ENCODE peak calls at places on chromosomes 11 and 22, in four cellular contexts. A, C, R and K are unnamed samples.

GRCh38 chr22:19422440-19423301 is 8.9 kb downstream of the HIRA start:
- DNase-seq in A (no peak), C (no peak), R (no peak), K (no peak)

GRCh38 chr11:122696662-122697061 is 41.1 kb downstream of the UBASH3B start:
- DNase-seq in A (no peak), C (no peak), R (no peak), K (no peak)

GRCh38 chr11:60835472-60835871 is 6.4 kb upstream of the CCDC86 start:
- DNase-seq in A (no peak), C (no peak), R (no peak), K (no peak)

GRCh38 chr22:48263431-48263765 is 1500.9 kb downstream of the TBC1D22A start:
- DNase-seq in A (no peak), C (no peak), R (no peak), K (no peak)

GRCh38 chr11:126115253-126115540 is 52.5 kb upstream of the CDON start:
- DNase-seq in A (no peak), C (peak; percentile 27), R (peak; percentile 47), K (no peak)

GRCh38 chr11:12724301-12725046 is 50.3 kb downstream of the TEAD1 start:
- DNase-seq in A (peak; percentile 84), C (peak; percentile 66), R (peak; percentile 94), K (peak; percentile 85)

GRCh38 chr11:27319065-27319464 is 44.0 kb downstream of the CCDC34 start:
- DNase-seq in A (no peak), C (no peak), R (no peak), K (no peak)

GRCh38 chr11:4607782-4608666 is at the start of gene TRIM68:
- DNase-seq in A (peak; percentile 95), C (peak; percentile 92), R (peak; percentile 97), K (peak; percentile 92)

GRCh38 chr22:30868663-30869385 is 99.8 kb downstream of the MORC2 start:
- DNase-seq in A (no peak), C (no peak), R (no peak), K (peak; percentile 35)

GRCh38 chr22:44661070-44661469 is 40.9 kb upstream of the PRR5 start:
- DNase-seq in A (peak; percentile 70), C (no peak), R (no peak), K (no peak)

GRCh38 chr22:19307872-19308271 is 16.4 kb upstream of the CLTCL1 start:
- DNase-seq in A (no peak), C (no peak), R (no peak), K (no peak)

GRCh38 chr11:65426839-65427690 is 4.5 kb downstream of the NEAT1 start:
- DNase-seq in A (no peak), C (no peak), R (peak; percentile 70), K (no peak)

GRCh38 chr11:25094085-25094802 is 597.4 kb downstream of the LUZP2 start:
- DNase-seq in A (no peak), C (no peak), R (no peak), K (no peak)

GRCh38 chr11:118928108-118928869 is 2.6 kb upstream of the BCL9L start:
- DNase-seq in A (peak; percentile 94), C (peak; percentile 87), R (peak; percentile 97), K (peak; percentile 95)

GRCh38 chr11:20913113-20913512 is 243.7 kb downstream of the NELL1 start:
- DNase-seq in A (no peak), C (no peak), R (no peak), K (no peak)

GRCh38 chr11:69642913-69643632 is 2.1 kb downstream of the CCND1 start:
- DNase-seq in A (peak; percentile 77), C (peak; percentile 57), R (peak; percentile 79), K (peak; percentile 90)

GRCh38 chr11:70845761-70846160 is 406.6 kb downstream of the SHANK2 start:
- DNase-seq in A (no peak), C (no peak), R (no peak), K (no peak)

GRCh38 chr11:92846542-92847125 is 122.8 kb upstream of the MTNR1B start:
- DNase-seq in A (no peak), C (no peak), R (peak; percentile 28), K (no peak)

GRCh38 chr11:67409261-67409666 is 5.4 kb downstream of the TBC1D10C start:
- DNase-seq in A (no peak), C (no peak), R (no peak), K (no peak)

GRCh38 chr11:17788084-17788483 is 53.5 kb downstream of the KCNC1 start:
- DNase-seq in A (no peak), C (no peak), R (no peak), K (no peak)

GRCh38 chr11:79670846-79671245 is 230.0 kb upstream of the TENM4 start:
- DNase-seq in A (no peak), C (no peak), R (no peak), K (no peak)

GRCh38 chr22:44453441-44454112 is 44.5 kb downstream of the RTL6 start:
- DNase-seq in A (no peak), C (no peak), R (peak; percentile 12), K (no peak)

GRCh38 chr22:35930933-35931332 is 97.7 kb downstream of the RBFOX2 start:
- DNase-seq in A (no peak), C (no peak), R (no peak), K (no peak)

GRCh38 chr22:36317658-36318271 is 64.8 kb downstream of the APOL1 start:
- DNase-seq in A (no peak), C (no peak), R (no peak), K (no peak)

GRCh38 chr11:109641549-109641948 is 219.6 kb downstream of the C11orf87 start:
- DNase-seq in A (peak; percentile 53), C (no peak), R (no peak), K (no peak)

GRCh38 chr11:27255447-27255828 is 107.6 kb downstream of the CCDC34 start:
- DNase-seq in A (no peak), C (no peak), R (no peak), K (no peak)

GRCh38 chr11:86262387-86262786 is 17.8 kb downstream of the EED start:
- DNase-seq in A (no peak), C (no peak), R (no peak), K (no peak)

GRCh38 chr11:78564037-78564888 is 10.4 kb downstream of the NARS2 start:
- DNase-seq in A (no peak), C (no peak), R (peak; percentile 68), K (no peak)

GRCh38 chr22:24284747-24285203 is 14.1 kb downstream of the SPECC1L start:
- DNase-seq in A (no peak), C (no peak), R (no peak), K (no peak)

GRCh38 chr22:40499187-40499753 is 128.9 kb downstream of the SGSM3 start:
- DNase-seq in A (no peak), C (no peak), R (no peak), K (no peak)

GRCh38 chr11:67252831-67253239 is 13.4 kb upstream of the GRK2 start:
- DNase-seq in A (no peak), C (no peak), R (no peak), K (no peak)

GRCh38 chr11:61602775-61603569 is 22.1 kb upstream of the SYT7 start:
- DNase-seq in A (no peak), C (peak; percentile 35), R (peak; percentile 66), K (no peak)

GRCh38 chr11:9285850-9286587 is 20.9 kb upstream of the DENND5A start:
- DNase-seq in A (no peak), C (no peak), R (no peak), K (no peak)

GRCh38 chr11:78244546-78245315 is 56.0 kb downstream of the USP35 start:
- DNase-seq in A (no peak), C (no peak), R (no peak), K (no peak)

GRCh38 chr11:64237484-64237951 is 3.1 kb downstream of the VEGFB start:
- DNase-seq in A (no peak), C (no peak), R (peak; percentile 95), K (no peak)
- TF ChIP-seq CTCF in A (no peak), C (no peak), R (no peak), K (no peak)

DNA sequence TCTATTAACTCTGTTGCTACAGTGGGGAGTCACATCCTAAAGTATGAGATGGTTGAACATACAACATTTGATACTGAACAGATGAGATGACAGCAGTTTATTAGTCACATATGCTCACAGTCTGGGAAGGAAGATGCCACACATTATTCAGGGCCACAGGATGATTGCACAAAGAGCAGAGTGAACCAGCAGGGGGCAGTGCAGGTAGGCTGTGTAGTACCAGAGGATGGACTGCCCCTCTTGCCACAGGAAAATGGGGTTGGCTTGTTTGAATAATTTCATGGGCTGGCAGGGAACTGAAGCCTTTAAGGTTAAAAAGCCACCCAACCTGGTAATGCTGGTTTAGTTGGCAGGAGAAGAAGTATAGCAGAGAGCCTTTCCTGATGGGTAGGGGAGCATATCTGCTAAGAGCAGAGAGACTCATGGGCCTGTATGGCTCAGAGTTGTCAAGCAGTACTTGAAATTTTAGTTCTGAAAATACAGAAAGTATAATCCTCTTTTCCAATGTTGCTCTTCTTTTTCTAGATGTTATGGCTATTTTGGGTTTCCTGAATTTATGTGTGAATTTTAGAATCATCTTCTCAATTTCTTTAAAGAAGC is 180.4 kb upstream of the B3GAT1 start:
- DNase-seq in A (peak; percentile 84), C (no peak), R (peak; percentile 54), K (no peak)
- TF ChIP-seq CTCF in A (peak; percentile 71), C (no peak), R (peak; percentile 25), K (peak; percentile 28)

DNA sequence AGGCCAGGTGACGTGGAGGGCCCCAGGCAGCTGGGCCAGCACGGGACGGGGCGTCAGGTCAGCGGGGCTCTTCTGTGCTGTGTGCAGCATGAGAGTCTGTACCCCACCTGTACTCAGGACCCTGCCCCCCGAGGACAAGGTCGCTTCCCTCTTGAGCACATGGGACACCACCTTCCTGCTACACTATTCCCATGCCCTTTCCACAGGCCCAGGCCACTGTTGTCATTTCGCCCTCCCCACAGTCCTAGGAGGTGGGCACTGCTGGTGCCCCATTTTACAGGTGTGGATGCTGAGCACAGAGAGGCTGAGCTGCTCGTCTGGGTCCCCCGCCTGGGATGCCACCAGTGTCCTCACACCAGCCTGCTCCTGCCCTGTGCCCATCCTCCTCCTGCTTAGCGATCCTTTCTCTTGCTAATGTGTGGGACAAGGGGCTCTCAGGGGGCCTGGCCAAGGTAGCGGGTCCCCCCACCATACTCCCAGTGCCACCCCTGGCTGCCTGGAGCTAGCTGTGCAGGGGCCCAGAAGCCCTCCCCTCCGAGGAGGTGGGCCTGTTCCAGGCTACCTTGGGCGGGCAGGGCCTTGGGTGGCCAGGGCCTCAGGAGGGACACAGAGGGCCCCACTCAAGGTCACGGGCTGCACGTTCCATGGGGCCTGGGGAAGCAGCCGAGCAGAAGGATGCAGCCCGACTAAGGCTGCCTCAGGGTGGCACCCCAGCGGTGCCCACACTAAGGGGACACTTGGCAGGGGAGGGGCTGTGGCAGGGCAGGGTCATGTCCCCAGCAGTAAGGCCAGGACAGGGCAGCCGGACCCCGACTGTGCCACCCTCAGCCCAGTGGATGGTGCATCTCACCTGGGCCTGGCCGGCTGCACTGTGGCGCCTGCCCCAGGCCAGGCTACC is 116.7 kb downstream of the KCNQ1 start:
- DNase-seq in A (peak; percentile 8), C (peak; percentile 4), R (no peak), K (peak; percentile 13)
- TF ChIP-seq CTCF in A (no peak), C (no peak), R (no peak), K (no peak)

DNA sequence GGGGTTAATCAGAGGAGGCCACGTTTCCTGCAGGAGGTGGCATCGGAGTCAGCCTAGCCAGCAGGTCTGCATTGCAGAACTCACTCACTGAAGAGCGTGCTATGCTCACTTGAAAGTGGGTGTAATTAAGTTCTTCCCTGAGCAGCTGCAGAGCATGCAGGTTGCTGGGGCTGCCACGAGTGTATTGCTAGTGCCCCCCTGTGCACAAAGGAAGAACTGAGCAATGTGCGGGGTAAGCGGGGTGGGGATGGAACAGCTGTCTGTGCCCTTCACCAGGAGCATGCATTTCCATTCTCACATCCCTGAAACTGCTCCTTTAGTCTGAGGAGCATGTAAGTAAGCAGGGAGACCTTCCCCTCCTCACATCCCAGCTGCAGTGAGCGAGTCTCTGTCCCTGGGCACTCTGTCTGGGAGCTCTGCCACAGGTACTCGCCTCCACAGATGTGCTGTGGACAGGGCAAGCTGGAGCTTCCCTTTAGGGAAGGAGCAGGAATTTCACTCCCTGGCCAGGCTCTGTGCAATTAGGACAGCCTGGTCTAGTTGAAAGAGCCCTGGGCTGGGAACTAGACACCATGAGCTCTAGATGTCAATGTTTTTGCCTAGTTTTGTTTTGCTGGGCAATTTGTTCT is 1031.8 kb downstream of the NTM start:
- DNase-seq in A (peak; percentile 71), C (no peak), R (no peak), K (peak; percentile 39)
- TF ChIP-seq CTCF in A (peak; percentile 41), C (peak; percentile 10), R (no peak), K (no peak)